ENCODE peak calls at places on chromosomes 16 and 17, in four cellular contexts. O is NCI-H1105, W is SW 1271, H is fibroblast of pulmonary artery. R is an unnamed sample.

GRCh38 chr16:16071631-16072244 is 122.3 kb downstream of the ABCC1 start:
- DNase-seq in O (no peak), W (no peak), H (peak), R (no peak)

GRCh38 chr17:47633996-47634395 is 15.7 kb upstream of the KPNB1 start:
- DNase-seq in O (no peak), W (no peak), H (no peak), R (no peak)

GRCh38 chr17:4004517-4005295 is 40.5 kb upstream of the ATP2A3 start:
- DNase-seq in O (no peak), W (no peak), H (peak), R (no peak)

GRCh38 chr17:68431661-68432071 is 25.6 kb downstream of the WIPI1 start:
- DNase-seq in O (no peak), W (no peak), H (peak), R (no peak)

GRCh38 chr16:56964243-56965148 is 2.7 kb downstream of the CETP start:
- DNase-seq in O (no peak), W (peak), H (peak), R (peak)

GRCh38 chr17:7048968-7049367 is 5.1 kb upstream of the SLC16A11 start:
- DNase-seq in O (no peak), W (no peak), H (no peak), R (no peak)

GRCh38 chr16:1499756-1500464 is 6.8 kb downstream of the TELO2 start:
- DNase-seq in O (no peak), W (no peak), H (no peak), R (no peak)

GRCh38 chr17:19766421-19767270 is 18.5 kb upstream of the ALDH3A1 start:
- DNase-seq in O (peak), W (peak), H (peak), R (peak)

GRCh38 chr16:17471745-17472075 is 950 bp upstream of the XYLT1 start:
- DNase-seq in O (no peak), W (no peak), H (no peak), R (no peak)

GRCh38 chr16:88566158-88566557 is 4.0 kb upstream of the ZC3H18 start:
- DNase-seq in O (no peak), W (peak), H (peak), R (no peak)

GRCh38 chr17:43766413-43767052 is 7.9 kb upstream of the SOST start:
- DNase-seq in O (peak), W (peak), H (peak), R (no peak)

GRCh38 chr17:7676533-7676932 is 10.8 kb downstream of the TP53 start:
- DNase-seq in O (no peak), W (no peak), H (no peak), R (no peak)

GRCh38 chr16:86590501-86591144 is 12.3 kb downstream of the FOXL1 start:
- DNase-seq in O (no peak), W (no peak), H (peak), R (no peak)

GRCh38 chr17:4229627-4230026 is 34.2 kb downstream of the ANKFY1 start:
- DNase-seq in O (no peak), W (peak), H (peak), R (no peak)

R was measured in NCI-H2029.